ENCODE peak calls at places on chromosome 16, in five cellular contexts. One of them, this sample, is unnamed.
A peak's percentile ranks its signal among the peaks of the same experiment; 100 is the strongest.

GRCh38 chr16:739560-740458 is 988 bp downstream of the CIAO3 start:
- DNase-seq in prostate gland: no peak
- DNase-seq in Panc1: no peak
- DNase-seq in HL-60: no peak
- DNase-seq in spleen: peak; percentile 76
- DNase-seq in this sample: no peak

GRCh38 chr16:11398851-11399250 is 53.6 kb downstream of the RMI2 start:
- DNase-seq in prostate gland: no peak
- DNase-seq in HL-60: no peak
- DNase-seq in spleen: peak; percentile 64
- DNase-seq in Panc1: no peak
- DNase-seq in this sample: no peak

GRCh38 chr16:57265850-57266530 is 18.5 kb downstream of the PLLP start:
- DNase-seq in Panc1: no peak
- DNase-seq in prostate gland: peak; percentile 93
- DNase-seq in spleen: peak; percentile 74
- DNase-seq in HL-60: no peak
- DNase-seq in this sample: no peak

GRCh38 chr16:28900601-28901000 is 22.3 kb downstream of the ATP2A1 start:
- DNase-seq in HL-60: no peak
- DNase-seq in prostate gland: no peak
- DNase-seq in Panc1: no peak
- DNase-seq in spleen: no peak
- DNase-seq in this sample: no peak

GRCh38 chr16:9408297-9408696 is 316.9 kb downstream of the HAPSTR1 start:
- DNase-seq in Panc1: no peak
- DNase-seq in prostate gland: no peak
- DNase-seq in spleen: no peak
- DNase-seq in HL-60: no peak
- DNase-seq in this sample: no peak

GRCh38 chr16:50881953-50882352 is 140.1 kb downstream of the CYLD start:
- DNase-seq in Panc1: no peak
- DNase-seq in HL-60: no peak
- DNase-seq in spleen: no peak
- DNase-seq in prostate gland: no peak
- DNase-seq in this sample: no peak

GRCh38 chr16:27600386-27600785 is 50.4 kb downstream of the KATNIP start:
- DNase-seq in Panc1: no peak
- DNase-seq in prostate gland: no peak
- DNase-seq in HL-60: no peak
- DNase-seq in spleen: no peak
- DNase-seq in this sample: no peak

GRCh38 chr16:17396762-17397498 is 73.8 kb downstream of the XYLT1 start:
- DNase-seq in Panc1: no peak
- DNase-seq in spleen: no peak
- DNase-seq in HL-60: no peak
- DNase-seq in prostate gland: peak; percentile 59
- DNase-seq in this sample: no peak

GRCh38 chr16:11560701-11561439 is 25.8 kb downstream of the LITAF start:
- DNase-seq in spleen: no peak
- DNase-seq in prostate gland: no peak
- DNase-seq in Panc1: no peak
- DNase-seq in HL-60: no peak
- DNase-seq in this sample: no peak

GRCh38 chr16:57513371-57514102 is 22.8 kb downstream of the CCDC102A start:
- DNase-seq in Panc1: no peak
- DNase-seq in HL-60: no peak
- DNase-seq in prostate gland: no peak
- DNase-seq in spleen: no peak
- DNase-seq in this sample: no peak

GRCh38 chr16:3960049-3960809 is 79.7 kb upstream of the CREBBP start:
- DNase-seq in Panc1: no peak
- DNase-seq in prostate gland: no peak
- DNase-seq in HL-60: no peak
- DNase-seq in spleen: no peak
- DNase-seq in this sample: no peak

GRCh38 chr16:745739-746138 is 4.9 kb upstream of the CIAO3 start:
- DNase-seq in spleen: peak; percentile 78
- DNase-seq in prostate gland: no peak
- DNase-seq in HL-60: no peak
- DNase-seq in Panc1: no peak
- DNase-seq in this sample: peak; percentile 75

GRCh38 chr16:30068333-30068732 is 2.8 kb downstream of the ALDOA start:
- DNase-seq in HL-60: no peak
- DNase-seq in spleen: no peak
- DNase-seq in prostate gland: no peak
- DNase-seq in Panc1: no peak
- DNase-seq in this sample: no peak

GRCh38 chr16:4664538-4665418 is 28.6 kb upstream of the NUDT16L1 start:
- DNase-seq in HL-60: peak; percentile 73
- DNase-seq in spleen: peak; percentile 91
- DNase-seq in Panc1: no peak
- DNase-seq in prostate gland: no peak
- DNase-seq in this sample: peak; percentile 65

GRCh38 chr16:1631230-1631629 is 19.1 kb downstream of the CRAMP1 start:
- DNase-seq in spleen: no peak
- DNase-seq in prostate gland: no peak
- DNase-seq in HL-60: no peak
- DNase-seq in Panc1: no peak
- DNase-seq in this sample: no peak

GRCh38 chr16:3068486-3068885 is 3.0 kb downstream of the IL32 start:
- DNase-seq in prostate gland: no peak
- DNase-seq in HL-60: no peak
- DNase-seq in Panc1: no peak
- DNase-seq in spleen: peak; percentile 78
- DNase-seq in this sample: no peak

GRCh38 chr16:6096931-6097665 is 999.5 kb upstream of the EEF2KMT start:
- DNase-seq in Panc1: no peak
- DNase-seq in HL-60: no peak
- DNase-seq in prostate gland: no peak
- DNase-seq in spleen: no peak
- DNase-seq in this sample: no peak

GRCh38 chr16:31129568-31130335 is 5.8 kb downstream of the PRSS8 start:
- DNase-seq in Panc1: no peak
- DNase-seq in HL-60: peak; percentile 75
- DNase-seq in spleen: peak; percentile 83
- DNase-seq in prostate gland: peak; percentile 32
- DNase-seq in this sample: no peak

GRCh38 chr16:31131416-31131815 is 4.1 kb downstream of the PRSS8 start:
- DNase-seq in Panc1: no peak
- DNase-seq in HL-60: no peak
- DNase-seq in spleen: no peak
- DNase-seq in prostate gland: no peak
- DNase-seq in this sample: no peak

GRCh38 chr16:31131841-31132271 is 3.7 kb downstream of the PRSS8 start:
- DNase-seq in prostate gland: no peak
- DNase-seq in HL-60: no peak
- DNase-seq in spleen: no peak
- DNase-seq in Panc1: no peak
- DNase-seq in this sample: no peak

GRCh38 chr16:31130336-31130812 is 5.2 kb downstream of the PRSS8 start:
- DNase-seq in Panc1: no peak
- DNase-seq in spleen: peak; percentile 90
- DNase-seq in HL-60: no peak
- DNase-seq in prostate gland: no peak
- DNase-seq in this sample: no peak

DNA sequence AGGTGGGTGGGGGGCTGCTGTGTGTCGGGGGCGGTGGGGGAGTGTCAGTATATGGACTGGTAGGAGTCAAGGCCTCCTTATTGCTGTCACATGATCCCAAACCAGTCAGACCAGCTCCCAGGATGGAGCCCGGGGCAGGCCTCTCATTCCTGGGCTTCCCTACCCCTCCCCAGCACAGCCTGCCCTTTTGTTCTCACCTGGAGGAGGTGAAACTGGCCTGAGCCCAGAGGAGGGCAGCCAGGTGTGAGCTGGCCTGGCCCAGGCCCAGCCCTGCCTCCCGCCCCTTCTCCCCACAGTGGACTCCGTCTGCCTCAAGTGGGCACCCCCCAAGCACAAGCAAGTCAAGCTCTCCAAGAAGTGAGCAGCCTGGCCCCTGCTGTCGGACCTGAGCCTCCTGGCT is 4.6 kb downstream of the PRSS8 start:
- DNase-seq in Panc1: no peak
- DNase-seq in spleen: no peak
- DNase-seq in HL-60: no peak
- DNase-seq in prostate gland: peak; percentile 91
- DNase-seq in this sample: no peak
- TF ChIP-seq POLR2AphosphoS5 in Panc1: no peak
- TF ChIP-seq POLR2AphosphoS5 in spleen: no peak
- TF ChIP-seq POLR2AphosphoS5 in HL-60: no peak
- TF ChIP-seq POLR2AphosphoS5 in prostate gland: peak; percentile 82
- TF ChIP-seq POLR2AphosphoS5 in this sample: no peak

GRCh38 chr16:69108069-69108904 is 2.8 kb downstream of the HAS3 start:
- DNase-seq in Panc1: no peak
- DNase-seq in spleen: peak; percentile 48
- DNase-seq in prostate gland: no peak
- DNase-seq in HL-60: no peak
- DNase-seq in this sample: no peak
- TF ChIP-seq POLR2AphosphoS5 in Panc1: no peak
- TF ChIP-seq POLR2AphosphoS5 in spleen: no peak
- TF ChIP-seq POLR2AphosphoS5 in prostate gland: no peak
- TF ChIP-seq POLR2AphosphoS5 in HL-60: no peak
- TF ChIP-seq POLR2AphosphoS5 in this sample: no peak

GRCh38 chr16:79271583-79271982 is 329.0 kb downstream of the MAF start:
- DNase-seq in spleen: no peak
- DNase-seq in prostate gland: no peak
- DNase-seq in HL-60: no peak
- DNase-seq in Panc1: no peak
- DNase-seq in this sample: no peak
- TF ChIP-seq POLR2AphosphoS5 in spleen: no peak
- TF ChIP-seq POLR2AphosphoS5 in prostate gland: no peak
- TF ChIP-seq POLR2AphosphoS5 in HL-60: no peak
- TF ChIP-seq POLR2AphosphoS5 in Panc1: no peak
- TF ChIP-seq POLR2AphosphoS5 in this sample: no peak

GRCh38 chr16:67246081-67246944 is 968 bp downstream of the FHOD1 start:
- DNase-seq in HL-60: no peak
- DNase-seq in Panc1: no peak
- DNase-seq in prostate gland: peak; percentile 89
- DNase-seq in spleen: peak; percentile 93
- DNase-seq in this sample: peak; percentile 59
- TF ChIP-seq POLR2AphosphoS5 in HL-60: no peak
- TF ChIP-seq POLR2AphosphoS5 in Panc1: no peak
- TF ChIP-seq POLR2AphosphoS5 in prostate gland: peak; percentile 67
- TF ChIP-seq POLR2AphosphoS5 in spleen: peak; percentile 87
- TF ChIP-seq POLR2AphosphoS5 in this sample: peak; percentile 31

GRCh38 chr16:59540621-59541020 is 806.5 kb upstream of the GOT2 start:
- DNase-seq in prostate gland: no peak
- DNase-seq in Panc1: no peak
- DNase-seq in HL-60: no peak
- DNase-seq in spleen: no peak
- DNase-seq in this sample: no peak
- TF ChIP-seq POLR2AphosphoS5 in prostate gland: no peak
- TF ChIP-seq POLR2AphosphoS5 in Panc1: no peak
- TF ChIP-seq POLR2AphosphoS5 in HL-60: no peak
- TF ChIP-seq POLR2AphosphoS5 in spleen: no peak
- TF ChIP-seq POLR2AphosphoS5 in this sample: no peak

GRCh38 chr16:14043793-14044192 is 27.3 kb upstream of the MRTFB start:
- DNase-seq in Panc1: no peak
- DNase-seq in prostate gland: no peak
- DNase-seq in HL-60: no peak
- DNase-seq in spleen: no peak
- DNase-seq in this sample: no peak

GRCh38 chr16:14043278-14043677 is 27.8 kb upstream of the MRTFB start:
- DNase-seq in prostate gland: no peak
- DNase-seq in Panc1: no peak
- DNase-seq in spleen: no peak
- DNase-seq in HL-60: no peak
- DNase-seq in this sample: no peak

GRCh38 chr16:14041164-14041563 is 30.0 kb upstream of the MRTFB start:
- DNase-seq in prostate gland: no peak
- DNase-seq in spleen: no peak
- DNase-seq in HL-60: no peak
- DNase-seq in Panc1: no peak
- DNase-seq in this sample: no peak

GRCh38 chr16:14037960-14038359 is 33.2 kb upstream of the MRTFB start:
- DNase-seq in Panc1: no peak
- DNase-seq in spleen: no peak
- DNase-seq in prostate gland: no peak
- DNase-seq in HL-60: no peak
- DNase-seq in this sample: no peak

DNA sequence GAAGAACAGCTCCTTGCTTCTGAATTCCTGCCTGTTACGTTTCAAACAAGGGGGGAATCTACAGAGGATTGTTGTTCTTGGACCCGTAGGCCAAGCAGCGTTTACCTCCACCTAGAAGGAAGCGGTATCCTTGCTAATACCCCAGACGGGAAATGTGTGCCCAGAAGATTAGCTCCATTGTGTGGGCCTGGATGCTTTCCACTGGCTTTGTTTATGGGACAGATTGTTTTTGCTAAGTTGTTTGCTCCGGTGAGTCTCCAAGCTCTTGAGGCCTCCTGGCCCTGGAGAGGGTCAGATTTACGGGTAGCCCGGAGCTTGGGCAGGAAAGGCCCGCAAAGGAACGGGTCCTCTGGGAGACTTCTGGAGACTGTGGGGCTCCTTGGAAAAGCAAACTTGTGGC is 28.4 kb upstream of the MRTFB start:
- DNase-seq in prostate gland: no peak
- DNase-seq in spleen: no peak
- DNase-seq in HL-60: no peak
- DNase-seq in Panc1: no peak
- DNase-seq in this sample: no peak
- TF ChIP-seq POLR2AphosphoS5 in prostate gland: peak; percentile 22
- TF ChIP-seq POLR2AphosphoS5 in spleen: no peak
- TF ChIP-seq POLR2AphosphoS5 in HL-60: no peak
- TF ChIP-seq POLR2AphosphoS5 in Panc1: no peak
- TF ChIP-seq POLR2AphosphoS5 in this sample: no peak

GRCh38 chr16:55875273-55875672 is at the start of gene CES5A:
- DNase-seq in spleen: no peak
- DNase-seq in prostate gland: no peak
- DNase-seq in HL-60: no peak
- DNase-seq in Panc1: no peak
- DNase-seq in this sample: no peak

GRCh38 chr16:55871411-55872038 is 3.6 kb downstream of the CES5A start:
- DNase-seq in prostate gland: no peak
- DNase-seq in HL-60: no peak
- DNase-seq in spleen: no peak
- DNase-seq in Panc1: no peak
- DNase-seq in this sample: no peak

GRCh38 chr16:55872130-55872529 is 3.0 kb downstream of the CES5A start:
- DNase-seq in prostate gland: no peak
- DNase-seq in Panc1: no peak
- DNase-seq in HL-60: no peak
- DNase-seq in spleen: no peak
- DNase-seq in this sample: no peak

GRCh38 chr16:55876854-55877253 is 1.7 kb upstream of the CES5A start:
- DNase-seq in HL-60: no peak
- DNase-seq in spleen: no peak
- DNase-seq in Panc1: no peak
- DNase-seq in prostate gland: no peak
- DNase-seq in this sample: no peak

DNA sequence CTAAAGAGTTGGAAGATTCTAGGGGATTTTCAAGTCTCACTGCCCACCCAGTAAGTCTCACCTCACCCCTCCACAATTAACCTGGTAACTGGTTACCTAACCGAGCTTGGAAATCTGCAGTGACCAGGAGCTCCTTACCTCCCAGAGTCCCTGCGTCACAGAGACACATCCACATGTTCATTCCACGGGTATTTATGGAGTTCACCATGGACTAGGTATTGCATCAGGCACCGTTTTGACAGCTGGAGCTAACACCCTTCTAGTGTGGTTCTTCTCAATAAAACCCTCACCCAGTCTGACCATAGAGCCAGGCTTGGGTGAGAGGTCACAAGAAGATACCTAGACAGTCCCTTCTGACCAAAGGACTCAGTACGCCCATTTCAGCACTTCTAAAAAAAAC is 2.1 kb downstream of the CES5A start:
- DNase-seq in HL-60: no peak
- DNase-seq in prostate gland: no peak
- DNase-seq in Panc1: no peak
- DNase-seq in spleen: no peak
- DNase-seq in this sample: no peak
- TF ChIP-seq POLR2AphosphoS5 in HL-60: no peak
- TF ChIP-seq POLR2AphosphoS5 in prostate gland: no peak
- TF ChIP-seq POLR2AphosphoS5 in Panc1: no peak
- TF ChIP-seq POLR2AphosphoS5 in spleen: no peak
- TF ChIP-seq POLR2AphosphoS5 in this sample: no peak